ENCODE peak calls at places on chromosomes 6 and 20, in seven cellular contexts. U, V, O, L, W, R and X are unnamed samples.

GRCh38 chr20:7257719-7258466 is 490.4 kb downstream of the BMP2 start:
- DNase-seq in U (no peak), V (no peak), O (no peak), L (no peak), W (no peak), R (no peak), X (no peak)

GRCh38 chr6:129440691-129441090 is 269.3 kb downstream of the ARHGAP18 start:
- DNase-seq in U (peak; percentile 13), V (peak; percentile 1), O (no peak), L (peak; percentile 34), W (no peak), R (no peak), X (no peak)

GRCh38 chr6:38141045-38141444 is 321.5 kb downstream of the ZFAND3 start:
- DNase-seq in U (no peak), V (no peak), O (no peak), L (no peak), W (no peak), R (no peak), X (no peak)

GRCh38 chr6:10093282-10093681 is 321.6 kb downstream of the TFAP2A start:
- DNase-seq in U (no peak), V (no peak), O (no peak), L (no peak), W (no peak), R (no peak), X (no peak)

GRCh38 chr6:113564401-113565161 is 292.6 kb upstream of the MARCKS start:
- DNase-seq in U (peak; percentile 98), V (peak; percentile 93), O (peak; percentile 44), L (peak; percentile 94), W (peak; percentile 76), R (no peak), X (no peak)

GRCh38 chr20:34220581-34220980 is 20.6 kb upstream of the ASIP start:
- DNase-seq in U (peak; percentile 49), V (peak; percentile 24), O (no peak), L (no peak), W (no peak), R (no peak), X (no peak)

GRCh38 chr20:2292711-2293110 is 3.1 kb upstream of the TGM3 start:
- DNase-seq in U (no peak), V (peak; percentile 62), O (no peak), L (no peak), W (no peak), R (no peak), X (no peak)

GRCh38 chr6:14703586-14703985 is 542.3 kb upstream of the JARID2 start:
- DNase-seq in U (peak; percentile 59), V (peak; percentile 53), O (no peak), L (no peak), W (no peak), R (no peak), X (no peak)

GRCh38 chr20:9185511-9185910 is 116.6 kb downstream of the PLCB4 start:
- DNase-seq in U (no peak), V (no peak), O (no peak), L (no peak), W (no peak), R (no peak), X (no peak)

GRCh38 chr20:40683894-40684268 is 5.2 kb downstream of the MAFB start:
- DNase-seq in U (no peak), V (no peak), O (no peak), L (no peak), W (no peak), R (no peak), X (no peak)

GRCh38 chr6:33812669-33813068 is 8.9 kb upstream of the MLN start:
- DNase-seq in U (peak; percentile 59), V (no peak), O (peak; percentile 86), L (peak; percentile 89), W (peak; percentile 54), R (peak; percentile 10), X (peak; percentile 65)

GRCh38 chr6:17565399-17565798 is 34.7 kb upstream of the FAM8A1 start:
- DNase-seq in U (no peak), V (no peak), O (no peak), L (no peak), W (no peak), R (no peak), X (no peak)

GRCh38 chr6:55543633-55544309 is 35.2 kb downstream of the HMGCLL1 start:
- DNase-seq in U (no peak), V (no peak), O (no peak), L (peak; percentile 27), W (no peak), R (no peak), X (no peak)
- TF ChIP-seq CTCF in U (no peak), V (peak; percentile 9), O (peak; percentile 17), L (peak; percentile 58), W (no peak), R (no peak), X (no peak)

GRCh38 chr20:49446808-49447207 is 35.7 kb downstream of the KCNB1 start:
- DNase-seq in U (peak; percentile 83), V (no peak), O (peak; percentile 39), L (peak; percentile 71), W (no peak), R (no peak), X (no peak)
- TF ChIP-seq CTCF in U (no peak), V (no peak), O (no peak), L (no peak), W (no peak), R (no peak), X (no peak)

DNA sequence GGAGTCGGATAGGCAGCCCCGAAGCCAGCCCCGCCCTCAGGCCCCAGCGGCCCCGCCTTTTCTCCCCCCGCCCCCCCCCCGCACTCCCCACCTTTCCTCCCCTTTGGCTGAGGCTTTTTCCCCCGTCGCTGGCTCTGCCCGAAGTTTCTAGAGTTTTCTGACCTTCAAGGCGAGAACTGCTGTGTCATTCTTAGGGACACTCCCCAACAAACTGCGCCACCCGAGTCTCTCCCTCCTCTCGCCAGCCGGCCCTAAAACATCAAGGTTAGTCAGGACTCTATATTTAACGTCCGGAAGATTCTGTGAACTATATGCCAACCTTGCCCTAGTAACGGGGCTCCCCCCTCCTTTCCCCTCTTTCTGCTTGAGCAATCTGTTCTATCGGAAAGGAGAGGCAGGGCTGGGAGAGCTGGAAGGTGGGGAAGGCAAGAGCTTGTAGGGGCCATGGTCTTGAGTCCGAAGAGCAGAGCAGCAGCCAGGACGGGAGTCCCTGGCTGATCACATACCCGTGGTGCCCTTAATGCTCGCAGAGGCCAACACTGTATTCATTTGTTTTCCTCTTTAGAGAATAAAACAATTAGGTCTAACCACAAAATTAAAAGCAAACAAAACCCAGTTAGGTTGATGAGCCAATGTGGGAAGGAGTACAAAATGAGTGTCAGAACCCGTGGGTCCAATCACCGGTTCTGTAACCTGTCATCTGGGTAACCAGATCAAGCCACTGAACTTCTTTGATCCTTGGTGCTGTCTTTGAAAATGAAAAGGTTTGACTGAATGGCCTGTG is 5.3 kb upstream of the HSPA1B start:
- DNase-seq in U (peak; percentile 91), V (peak; percentile 48), O (peak; percentile 14), L (peak; percentile 76), W (peak; percentile 73), R (peak; percentile 30), X (peak; percentile 71)
- TF ChIP-seq CTCF in U (no peak), V (no peak), O (no peak), L (no peak), W (no peak), R (no peak), X (no peak)

DNA sequence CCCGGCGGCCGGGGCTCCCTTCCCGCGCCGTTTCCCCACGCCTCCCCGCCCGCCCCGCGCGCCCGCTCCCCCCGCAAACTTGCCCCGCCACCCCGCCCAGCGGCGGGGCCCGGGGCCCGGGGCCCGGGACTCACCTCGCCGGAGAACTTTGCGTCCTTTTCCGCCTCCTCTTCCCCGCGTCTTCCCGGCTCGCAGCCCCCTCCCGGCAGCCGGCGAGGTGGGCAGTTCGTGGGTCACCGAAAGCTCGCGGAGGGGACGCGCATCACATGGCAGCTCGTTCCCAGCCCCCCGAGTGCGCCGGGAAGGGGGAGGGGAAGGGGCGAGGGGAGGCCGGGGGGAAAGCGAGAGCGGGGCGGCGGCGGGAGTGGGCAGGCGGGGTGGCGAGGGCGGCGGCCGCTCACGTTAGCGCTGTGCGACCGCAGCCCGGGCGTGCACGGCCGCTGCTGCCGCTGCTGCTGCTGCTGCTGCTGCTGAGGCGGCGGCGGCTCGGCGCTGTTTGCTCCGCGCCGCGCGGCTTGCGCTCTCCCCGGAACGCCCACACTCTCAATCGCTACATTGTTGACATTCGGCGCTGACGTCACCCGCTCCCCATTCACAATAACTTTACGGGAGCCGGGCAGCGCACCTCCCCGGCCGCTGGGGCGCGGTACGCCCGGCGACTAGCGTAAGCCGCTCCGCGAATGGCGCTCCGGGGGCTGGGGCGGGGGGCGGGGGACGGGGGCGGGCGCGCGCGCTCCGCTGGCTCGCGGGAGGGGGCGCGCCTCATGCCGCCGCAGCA is at the start of gene BACH2:
- DNase-seq in U (peak; percentile 79), V (no peak), O (peak; percentile 76), L (peak; percentile 91), W (peak; percentile 81), R (peak; percentile 96), X (peak; percentile 75)
- TF ChIP-seq CTCF in U (no peak), V (no peak), O (no peak), L (no peak), W (no peak), R (no peak), X (no peak)

DNA sequence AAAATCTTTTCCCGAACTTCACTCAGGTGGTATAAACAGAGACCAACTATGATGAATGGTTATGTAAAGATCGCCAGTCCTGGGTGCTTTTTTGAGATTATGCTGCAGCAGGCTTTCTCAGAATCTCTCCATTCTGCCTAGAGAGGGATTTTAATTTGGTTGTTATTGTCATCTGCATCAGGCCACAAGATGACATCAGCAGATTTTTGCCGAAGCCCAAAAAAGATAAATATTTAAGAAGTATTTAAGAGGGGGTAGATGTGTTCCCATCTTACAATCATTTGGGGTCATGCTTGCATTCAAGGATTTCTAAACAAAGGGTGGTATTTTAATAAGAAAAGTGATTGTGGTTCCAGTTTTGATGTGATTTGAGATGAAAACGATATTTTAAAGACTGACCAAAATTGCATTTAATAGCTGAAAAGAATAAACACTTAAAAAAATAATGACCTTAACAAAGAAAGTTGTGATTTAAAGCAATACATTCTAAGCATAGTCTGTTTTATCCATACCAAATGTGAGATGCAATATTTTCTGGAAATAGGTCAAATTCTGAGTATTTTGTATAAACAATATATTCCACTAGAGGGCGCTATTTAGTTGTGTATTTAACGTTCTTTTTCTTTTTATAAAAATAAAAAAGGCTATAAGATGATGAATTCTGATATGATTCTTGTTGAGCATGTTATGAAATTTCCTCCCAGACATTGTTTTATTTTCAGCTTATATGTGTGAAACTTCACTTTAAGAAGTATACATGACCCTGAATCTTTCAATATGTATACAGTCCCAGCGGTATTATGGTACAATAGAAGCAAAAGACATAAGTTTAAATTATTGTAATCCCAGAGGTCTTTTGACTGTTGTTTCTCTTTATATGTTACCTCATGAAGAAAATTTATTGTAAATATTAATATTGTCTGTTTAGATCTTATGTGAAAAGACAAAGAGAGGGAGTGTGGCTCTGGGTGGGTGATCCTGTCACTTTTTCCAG is 51.0 kb upstream of the ZFP64 start:
- DNase-seq in U (peak; percentile 36), V (no peak), O (no peak), L (no peak), W (no peak), R (no peak), X (peak; percentile 31)
- TF ChIP-seq CTCF in U (peak; percentile 16), V (no peak), O (peak; percentile 93), L (peak; percentile 85), W (peak; percentile 20), R (peak; percentile 83), X (peak; percentile 43)